ENCODE peak calls at places on chromosomes 1 and 21, in seven cellular contexts. O is IMR-90, Y is neuronal stem cell, M is H9, P is mesenchymal stem cell, D is mesendoderm, X is trophoblast cell. K is an unnamed sample.

GRCh38 chr1:27000817-27001460 is 7.4 kb downstream of the TRNP1 start:
- DNase-seq in P (peak), D (peak), O (peak), M (no peak), Y (no peak), X (no peak), K (no peak)

GRCh38 chr1:112040891-112041740 is 51.6 kb upstream of the KCND3 start:
- DNase-seq in D (no peak), Y (no peak), M (no peak), X (no peak), O (no peak), P (no peak), K (no peak)

GRCh38 chr1:67105508-67105907 is 29.3 kb downstream of the C1orf141 start:
- DNase-seq in M (no peak), Y (no peak), D (no peak), O (no peak), X (no peak), P (no peak), K (no peak)

GRCh38 chr1:242004751-242005495 is 6.0 kb upstream of the MAP1LC3C start:
- DNase-seq in Y (no peak), D (peak), O (no peak), X (peak), P (no peak), M (no peak), K (no peak)

GRCh38 chr1:43238104-43238503 is 31.7 kb upstream of the TMEM125 start:
- DNase-seq in O (peak), X (peak), M (peak), D (peak), Y (peak), P (peak), K (peak)

GRCh38 chr1:63873751-63874150 is 99.9 kb downstream of the ROR1 start:
- DNase-seq in M (no peak), Y (no peak), D (no peak), X (peak), P (peak), O (peak), K (no peak)

GRCh38 chr1:215883004-215883403 is 315.9 kb downstream of the KCTD3 start:
- DNase-seq in X (no peak), M (no peak), Y (no peak), O (no peak), D (no peak), P (no peak), K (no peak)

GRCh38 chr1:172391972-172392371 is 28.5 kb upstream of the C1orf105 start:
- DNase-seq in O (no peak), M (no peak), P (no peak), D (no peak), Y (no peak), X (no peak), K (no peak)

GRCh38 chr1:174894087-174894768 is 105.5 kb upstream of the CACYBP start:
- DNase-seq in D (no peak), X (no peak), M (no peak), O (no peak), Y (no peak), P (no peak), K (no peak)

GRCh38 chr1:229556551-229556950 is 2.0 kb downstream of the ABCB10 start:
- DNase-seq in X (no peak), O (no peak), Y (no peak), M (no peak), P (peak), D (no peak), K (no peak)

GRCh38 chr1:56068908-56069307 is 510.5 kb downstream of the PLPP3 start:
- DNase-seq in O (peak), M (no peak), P (no peak), X (no peak), D (no peak), Y (no peak), K (no peak)

GRCh38 chr1:206467915-206468314 is 2.4 kb upstream of the IKBKE start:
- DNase-seq in D (no peak), Y (no peak), M (no peak), P (peak), X (peak), O (peak), K (no peak)

GRCh38 chr1:80258659-80259058 is 1252.1 kb upstream of the ADGRL4 start:
- DNase-seq in Y (no peak), O (no peak), P (peak), M (no peak), X (peak), D (peak), K (no peak)

GRCh38 chr1:869499-870244 is 54.1 kb upstream of the SAMD11 start:
- DNase-seq in X (peak), P (peak), O (peak), Y (peak), M (peak), D (peak), K (no peak)

GRCh38 chr1:66214901-66215300 is 319.1 kb upstream of the SGIP1 start:
- DNase-seq in P (no peak), O (peak), X (no peak), M (no peak), D (no peak), Y (no peak), K (no peak)

GRCh38 chr1:90335566-90335965 is 340.7 kb downstream of the ZNF326 start:
- DNase-seq in O (no peak), M (no peak), Y (peak), X (no peak), D (no peak), P (no peak), K (no peak)

GRCh38 chr1:102550729-102551384 is 554.1 kb upstream of the OLFM3 start:
- DNase-seq in M (peak), P (peak), D (peak), O (peak), X (peak), Y (no peak), K (peak)

GRCh38 chr1:39127513-39127912 is 77.0 kb upstream of the MACF1 start:
- DNase-seq in P (peak), M (no peak), O (peak), D (no peak), X (no peak), Y (peak), K (no peak)

GRCh38 chr1:218408942-218409341 is 63.8 kb downstream of the TGFB2 start:
- DNase-seq in X (no peak), O (no peak), D (peak), M (no peak), P (no peak), Y (no peak), K (no peak)

GRCh38 chr1:186900539-186901237 is 71.9 kb downstream of the PLA2G4A start:
- DNase-seq in D (no peak), Y (no peak), P (no peak), O (no peak), X (no peak), M (no peak), K (no peak)

GRCh38 chr1:186904361-186904760 is 75.6 kb downstream of the PLA2G4A start:
- DNase-seq in O (no peak), P (no peak), M (no peak), Y (no peak), X (no peak), D (no peak), K (no peak)

GRCh38 chr1:186899577-186899976 is 70.8 kb downstream of the PLA2G4A start:
- DNase-seq in O (no peak), X (no peak), Y (no peak), M (no peak), P (no peak), D (no peak), K (no peak)

GRCh38 chr1:186899977-186900376 is 71.2 kb downstream of the PLA2G4A start:
- DNase-seq in D (no peak), M (no peak), O (no peak), Y (no peak), X (no peak), P (no peak), K (no peak)

DNA sequence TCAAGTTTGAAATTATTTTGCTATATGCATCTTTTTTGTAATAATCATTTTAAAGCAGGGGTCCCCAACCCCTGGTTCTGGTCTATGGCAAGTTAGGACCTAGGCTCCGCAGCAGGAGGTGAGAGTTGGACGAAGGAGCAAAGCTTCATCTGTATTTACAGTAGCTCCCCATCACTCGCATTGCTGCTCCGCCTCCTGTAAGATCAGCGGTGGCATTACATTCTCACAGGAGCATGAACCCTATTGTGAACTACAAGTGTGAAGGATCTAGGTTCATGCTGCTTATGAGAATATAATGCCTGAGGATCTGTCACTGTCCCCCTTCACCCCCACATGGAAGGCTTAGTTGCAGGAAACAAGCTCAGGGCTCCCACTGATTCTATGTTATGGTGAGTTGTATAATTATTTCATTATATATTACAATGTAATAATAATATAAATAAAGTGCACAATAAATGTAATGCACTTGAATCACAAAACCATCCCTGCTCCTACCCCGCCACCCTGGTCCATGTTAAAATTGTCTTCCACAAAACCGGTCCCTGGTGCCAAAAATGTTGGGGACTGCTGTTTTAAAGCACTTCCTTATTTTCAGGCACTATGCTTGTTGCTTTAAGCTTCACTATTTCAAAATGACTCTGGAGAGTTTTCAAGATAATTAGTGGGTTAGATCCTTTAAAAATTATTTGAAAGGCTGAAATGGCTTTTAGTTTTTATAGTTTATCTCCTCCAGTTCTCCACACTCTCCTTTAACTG is 74.8 kb downstream of the PLA2G4A start:
- DNase-seq in X (no peak), Y (no peak), D (no peak), P (no peak), O (no peak), M (no peak), K (no peak)
- H3K23ac ChIP-seq in X (no peak), Y (no peak), D (no peak), P (no peak), O (no peak), M (no peak), K (no peak)

DNA sequence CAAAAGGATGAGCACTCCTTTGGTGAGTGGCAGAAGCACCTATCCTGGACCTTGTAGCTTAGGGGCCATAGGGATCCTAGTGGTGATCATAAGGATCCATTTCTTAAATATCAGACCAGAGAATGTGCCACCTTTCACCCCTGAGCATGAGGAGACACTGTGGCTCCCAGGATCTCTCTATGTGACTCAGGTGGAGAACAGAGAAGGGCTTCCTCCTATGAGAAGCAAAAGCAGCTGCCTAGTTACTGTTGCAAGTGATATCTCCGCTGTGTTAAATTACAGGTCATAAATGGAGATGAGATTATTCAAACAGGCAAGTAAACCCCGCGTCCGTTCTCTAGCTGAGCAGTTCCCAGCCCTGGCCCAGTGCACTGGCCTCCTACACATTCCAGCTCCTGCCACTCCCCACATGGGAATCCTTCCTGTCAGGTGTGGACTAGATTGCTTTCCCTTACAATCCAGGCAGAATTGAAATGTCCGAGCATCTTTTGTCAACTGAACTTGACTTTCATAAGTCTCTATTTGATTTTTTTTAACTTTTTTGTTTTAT is 26.3 kb downstream of the CLEC20A start:
- DNase-seq in O (no peak), Y (no peak), M (no peak), D (peak), X (peak), P (no peak), K (no peak)
- H3K23ac ChIP-seq in O (no peak), Y (no peak), M (no peak), D (no peak), X (no peak), P (no peak), K (no peak)

GRCh38 chr1:2610036-2610720 is 22.6 kb downstream of the MMEL1 start:
- DNase-seq in X (no peak), M (peak), D (no peak), O (no peak), Y (no peak), P (no peak), K (no peak)

GRCh38 chr1:2611621-2612437 is 21.0 kb downstream of the MMEL1 start:
- DNase-seq in O (no peak), D (no peak), P (no peak), M (no peak), X (no peak), Y (no peak), K (no peak)

GRCh38 chr1:2612591-2613365 is 20.0 kb downstream of the MMEL1 start:
- DNase-seq in X (no peak), M (no peak), Y (no peak), O (no peak), D (no peak), P (no peak), K (peak)

GRCh38 chr1:2609271-2610035 is 22.9 kb downstream of the PRXL2B start:
- DNase-seq in X (no peak), Y (no peak), O (no peak), P (no peak), M (peak), D (no peak), K (peak)

GRCh38 chr1:2611034-2611501 is 21.7 kb downstream of the MMEL1 start:
- DNase-seq in D (peak), O (no peak), P (no peak), X (peak), Y (peak), M (peak), K (peak)
- H3K23ac ChIP-seq in D (no peak), O (no peak), P (no peak), X (no peak), Y (peak), M (no peak), K (no peak)

DNA sequence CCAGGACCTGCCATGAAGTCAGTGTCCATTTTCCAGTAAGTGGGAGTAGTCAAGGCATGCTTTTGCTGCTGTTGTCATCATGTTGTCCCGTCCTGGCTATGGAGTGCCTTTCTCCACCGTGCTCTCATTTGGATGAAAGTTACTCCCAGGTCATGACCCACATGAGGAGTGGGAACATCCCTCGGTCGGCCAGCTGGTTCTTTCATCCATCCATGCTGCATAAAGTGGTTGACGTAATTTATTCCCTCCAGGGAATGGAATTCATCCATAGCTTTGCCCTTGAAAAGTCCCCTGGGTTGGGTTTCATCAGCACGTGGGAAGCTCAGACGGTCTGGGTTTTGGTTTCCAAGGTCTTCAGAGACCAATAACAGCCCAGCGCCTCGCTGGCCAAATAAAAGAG is 11.6 kb downstream of the PLA2G2A start:
- DNase-seq in D (no peak), P (no peak), O (no peak), Y (no peak), M (no peak), X (no peak), K (no peak)
- H3K23ac ChIP-seq in D (no peak), P (no peak), O (no peak), Y (no peak), M (no peak), X (no peak), K (no peak)

GRCh38 chr21:14120091-14120734 is 90.5 kb downstream of the LIPI start:
- DNase-seq in D (peak), Y (peak), M (peak), O (peak), X (peak), P (peak), K (peak)
- H3K23ac ChIP-seq in D (no peak), Y (no peak), M (no peak), O (no peak), X (no peak), P (no peak), K (no peak)

GRCh38 chr1:29676496-29676895 is 440.2 kb downstream of the PTPRU start:
- DNase-seq in M (no peak), O (no peak), Y (no peak), D (no peak), P (no peak), X (no peak), K (no peak)
- H3K23ac ChIP-seq in M (no peak), O (no peak), Y (no peak), D (no peak), P (no peak), X (no peak), K (no peak)